ENCODE peak calls at places on chromosome 2, in four cellular contexts. G is prostate gland, E is neural progenitor cell, U is A549. K is an unnamed sample.

GRCh38 chr2:181218271-181218935 is 238.0 kb downstream of the UBE2E3 start:
- DNase-seq in G (no peak), E (peak), U (no peak), K (no peak)

GRCh38 chr2:118830121-118830520 is 17.3 kb downstream of the EN1 start:
- DNase-seq in G (no peak), E (no peak), U (no peak), K (no peak)

GRCh38 chr2:111106720-111107119 is 14.0 kb upstream of the BCL2L11 start:
- DNase-seq in G (no peak), E (no peak), U (no peak), K (no peak)

GRCh38 chr2:46296840-46297545 is at the start of gene EPAS1:
- DNase-seq in G (peak), E (peak), U (peak), K (peak)

GRCh38 chr2:239648607-239649006 is 247.8 kb upstream of the HDAC4 start:
- DNase-seq in G (no peak), E (no peak), U (no peak), K (no peak)

GRCh38 chr2:149767516-149767974 is 180.0 kb upstream of the MMADHC start:
- DNase-seq in G (no peak), E (no peak), U (no peak), K (no peak)

GRCh38 chr2:179020156-179020750 is 29.7 kb downstream of the CCDC141 start:
- DNase-seq in G (no peak), E (peak), U (no peak), K (peak)

GRCh38 chr2:61419129-61419528 is 51.8 kb downstream of the USP34 start:
- DNase-seq in G (no peak), E (no peak), U (no peak), K (no peak)

GRCh38 chr2:127154985-127155650 is 48.2 kb upstream of the BIN1 start:
- DNase-seq in G (no peak), E (no peak), U (no peak), K (no peak)

GRCh38 chr2:42267530-42267929 is 93.5 kb downstream of the COX7A2L start:
- DNase-seq in G (no peak), E (no peak), U (no peak), K (no peak)

GRCh38 chr2:227697013-227697412 is 20.8 kb downstream of the SLC19A3 start:
- DNase-seq in G (no peak), E (no peak), U (no peak), K (no peak)